ENCODE peak calls at places on chromosomes 11 and 22, in seven cellular contexts. L, J, W, H, S, F and Q are unnamed samples.

GRCh38 chr22:38313384-38313955 is 3.8 kb downstream of the CSNK1E start:
- DNase-seq in L (no peak), J (peak; percentile 97), W (peak; percentile 94), H (no peak), S (no peak), F (no peak), Q (peak; percentile 77)

GRCh38 chr11:62709262-62710000 is 2.0 kb downstream of the GNG3 start:
- DNase-seq in L (peak; percentile 94), J (peak; percentile 98), W (peak; percentile 99), H (peak; percentile 90), S (peak; percentile 98), F (peak; percentile 98), Q (peak; percentile 93)

GRCh38 chr11:108571001-108571400 is 22.6 kb downstream of the EXPH5 start:
- DNase-seq in L (no peak), J (no peak), W (no peak), H (no peak), S (no peak), F (no peak), Q (no peak)

GRCh38 chr22:37636186-37636948 is 3.1 kb upstream of the SH3BP1 start:
- DNase-seq in L (no peak), J (peak; percentile 93), W (peak; percentile 98), H (no peak), S (no peak), F (no peak), Q (peak; percentile 59)

GRCh38 chr22:31951201-31952093 is 7.1 kb downstream of the YWHAH start:
- DNase-seq in L (no peak), J (no peak), W (no peak), H (no peak), S (no peak), F (no peak), Q (no peak)

GRCh38 chr22:24803064-24803542 is 2.9 kb upstream of the SGSM1 start:
- DNase-seq in L (peak; percentile 35), J (peak; percentile 29), W (peak; percentile 50), H (peak; percentile 33), S (peak; percentile 27), F (peak; percentile 67), Q (peak; percentile 67)

GRCh38 chr22:45163074-45163416 is 680 bp upstream of the NUP50 start:
- DNase-seq in L (no peak), J (peak; percentile 53), W (peak; percentile 56), H (no peak), S (no peak), F (peak; percentile 50), Q (peak; percentile 58)

GRCh38 chr11:95239871-95240648 is 9.1 kb upstream of the SESN3 start:
- DNase-seq in L (no peak), J (no peak), W (no peak), H (no peak), S (no peak), F (no peak), Q (no peak)

GRCh38 chr22:29128891-29129643 is 56.2 kb downstream of the KREMEN1 start:
- DNase-seq in L (no peak), J (no peak), W (peak; percentile 39), H (no peak), S (no peak), F (no peak), Q (peak; percentile 41)

GRCh38 chr22:41688365-41689211 is at the start of gene SNU13:
- DNase-seq in L (peak; percentile 92), J (peak; percentile 91), W (peak; percentile 92), H (peak; percentile 89), S (peak; percentile 91), F (peak; percentile 98), Q (peak; percentile 92)

GRCh38 chr11:134659882-134660281 is 247.8 kb upstream of the B3GAT1 start:
- DNase-seq in L (no peak), J (no peak), W (no peak), H (no peak), S (no peak), F (no peak), Q (no peak)

GRCh38 chr22:49826603-49827306 is 918 bp downstream of the BRD1 start:
- DNase-seq in L (peak; percentile 29), J (peak; percentile 50), W (peak; percentile 56), H (no peak), S (peak; percentile 15), F (peak; percentile 54), Q (peak; percentile 58)

GRCh38 chr11:118846181-118846946 is 37.3 kb upstream of the CXCR5 start:
- DNase-seq in L (no peak), J (no peak), W (no peak), H (no peak), S (no peak), F (no peak), Q (no peak)